ENCODE peak calls at places on chromosomes 6 and 20, in nine cellular contexts. V, T, X, B, W, U, J, M and Z are unnamed samples.
A peak's percentile ranks its signal among the peaks of the same experiment; 100 is the strongest.

GRCh38 chr6:44265003-44265842 is at the start of gene NFKBIE:
- DNase-seq in V (peak; percentile 94), T (peak; percentile 94), X (no peak), B (peak; percentile 94), W (peak; percentile 82), U (peak; percentile 96), J (peak; percentile 97), M (peak; percentile 97), Z (peak; percentile 99)

GRCh38 chr6:145241039-145241438 is 494.3 kb downstream of the EPM2A start:
- DNase-seq in V (no peak), T (peak; percentile 6), X (no peak), B (peak; percentile 88), W (peak; percentile 55), U (no peak), J (no peak), M (no peak), Z (no peak)

GRCh38 chr6:150368762-150369161 is at the start of gene IYD:
- DNase-seq in V (no peak), T (no peak), X (no peak), B (no peak), W (no peak), U (no peak), J (no peak), M (peak; percentile 19), Z (peak; percentile 65)

GRCh38 chr20:49585585-49586245 is 17.8 kb upstream of the PTGIS start:
- DNase-seq in V (no peak), T (no peak), X (no peak), B (no peak), W (no peak), U (no peak), J (no peak), M (no peak), Z (no peak)

GRCh38 chr6:166008441-166009369 is 158.9 kb downstream of the TBXT start:
- DNase-seq in V (no peak), T (no peak), X (no peak), B (peak; percentile 88), W (peak; percentile 68), U (no peak), J (no peak), M (no peak), Z (no peak)

GRCh38 chr6:35774116-35774794 is 2.1 kb upstream of the CLPSL2 start:
- DNase-seq in V (no peak), T (no peak), X (no peak), B (no peak), W (no peak), U (no peak), J (no peak), M (no peak), Z (no peak)

GRCh38 chr6:29596381-29596900 is 11.5 kb downstream of the OR2H2 start:
- DNase-seq in V (no peak), T (no peak), X (no peak), B (no peak), W (no peak), U (no peak), J (no peak), M (no peak), Z (no peak)

GRCh38 chr6:164274510-164274909 is 860.0 kb downstream of the QKI start:
- DNase-seq in V (no peak), T (no peak), X (no peak), B (no peak), W (no peak), U (no peak), J (no peak), M (no peak), Z (no peak)

DNA sequence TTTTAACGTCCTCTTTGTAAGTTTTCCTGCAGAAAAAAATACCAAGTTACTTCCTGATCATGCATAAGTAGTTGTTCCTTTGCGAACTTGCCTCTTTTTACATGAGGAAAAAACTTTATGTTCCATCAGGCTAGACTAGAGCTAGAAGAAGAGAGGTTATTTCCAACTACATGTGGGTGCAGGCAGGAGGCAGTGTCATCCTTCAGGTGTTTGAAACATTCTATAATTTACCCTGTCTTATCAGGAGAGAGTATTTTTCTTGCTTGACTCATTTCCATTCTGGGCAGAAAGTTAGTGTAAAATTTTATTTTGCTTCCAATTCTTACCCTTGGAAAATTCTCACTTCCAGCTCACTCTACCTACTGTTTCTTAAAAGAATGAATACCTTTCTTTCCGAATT is 28.5 kb upstream of the EPHA7 start:
- DNase-seq in V (no peak), T (no peak), X (no peak), B (no peak), W (no peak), U (no peak), J (no peak), M (no peak), Z (no peak)
- TF ChIP-seq CTCF in V (no peak), T (peak; percentile 10), X (no peak), B (no peak), W (no peak), U (no peak), J (no peak), M (no peak), Z (no peak)

GRCh38 chr20:6767536-6768227 is at the start of gene BMP2:
- DNase-seq in V (peak; percentile 74), T (peak; percentile 69), X (no peak), B (peak; percentile 50), W (peak; percentile 47), U (peak; percentile 68), J (no peak), M (peak; percentile 53), Z (peak; percentile 84)

GRCh38 chr20:6764619-6765018 is 2.9 kb upstream of the BMP2 start:
- DNase-seq in V (no peak), T (no peak), X (no peak), B (no peak), W (no peak), U (no peak), J (no peak), M (no peak), Z (no peak)

GRCh38 chr20:6767166-6767535 is 335 bp upstream of the BMP2 start:
- DNase-seq in V (no peak), T (no peak), X (no peak), B (no peak), W (no peak), U (no peak), J (no peak), M (no peak), Z (no peak)

GRCh38 chr20:6766433-6766832 is 1.1 kb upstream of the BMP2 start:
- DNase-seq in V (no peak), T (no peak), X (no peak), B (no peak), W (no peak), U (no peak), J (no peak), M (no peak), Z (no peak)

GRCh38 chr20:6765469-6766058 is 1.9 kb upstream of the BMP2 start:
- DNase-seq in V (no peak), T (peak; percentile 59), X (no peak), B (peak; percentile 61), W (peak; percentile 71), U (peak; percentile 42), J (peak; percentile 13), M (peak; percentile 23), Z (peak; percentile 27)
- TF ChIP-seq CTCF in V (peak; percentile 81), T (peak; percentile 52), X (peak; percentile 40), B (peak; percentile 60), W (peak; percentile 64), U (peak; percentile 50), J (peak; percentile 70), M (peak; percentile 60), Z (no peak)

GRCh38 chr20:5364136-5364821 is 47.5 kb upstream of the PROKR2 start:
- DNase-seq in V (no peak), T (peak; percentile 44), X (no peak), B (no peak), W (no peak), U (no peak), J (no peak), M (no peak), Z (no peak)

GRCh38 chr20:5364997-5365597 is 48.3 kb upstream of the PROKR2 start:
- DNase-seq in V (no peak), T (no peak), X (no peak), B (no peak), W (no peak), U (no peak), J (no peak), M (no peak), Z (no peak)

GRCh38 chr20:5357942-5358341 is 41.2 kb upstream of the PROKR2 start:
- DNase-seq in V (no peak), T (no peak), X (no peak), B (no peak), W (no peak), U (no peak), J (no peak), M (no peak), Z (no peak)

GRCh38 chr20:5362771-5363170 is 46.0 kb upstream of the PROKR2 start:
- DNase-seq in V (no peak), T (no peak), X (no peak), B (no peak), W (no peak), U (no peak), J (no peak), M (no peak), Z (no peak)

GRCh38 chr20:5361176-5361575 is 44.4 kb upstream of the PROKR2 start:
- DNase-seq in V (no peak), T (no peak), X (no peak), B (no peak), W (no peak), U (no peak), J (no peak), M (no peak), Z (no peak)
- TF ChIP-seq CTCF in V (no peak), T (no peak), X (no peak), B (no peak), W (no peak), U (no peak), J (no peak), M (no peak), Z (no peak)

GRCh38 chr6:169449221-169449620 is 195.6 kb upstream of the THBS2 start:
- DNase-seq in V (no peak), T (no peak), X (no peak), B (no peak), W (no peak), U (no peak), J (no peak), M (no peak), Z (no peak)

GRCh38 chr6:169445661-169446581 is 192.3 kb upstream of the THBS2 start:
- DNase-seq in V (no peak), T (no peak), X (no peak), B (no peak), W (no peak), U (no peak), J (no peak), M (no peak), Z (peak; percentile 70)

GRCh38 chr6:169441292-169441691 is 187.6 kb upstream of the THBS2 start:
- DNase-seq in V (no peak), T (no peak), X (no peak), B (no peak), W (no peak), U (no peak), J (no peak), M (no peak), Z (no peak)

GRCh38 chr6:169450097-169450496 is 196.5 kb upstream of the THBS2 start:
- DNase-seq in V (no peak), T (no peak), X (no peak), B (no peak), W (no peak), U (no peak), J (no peak), M (no peak), Z (no peak)

DNA sequence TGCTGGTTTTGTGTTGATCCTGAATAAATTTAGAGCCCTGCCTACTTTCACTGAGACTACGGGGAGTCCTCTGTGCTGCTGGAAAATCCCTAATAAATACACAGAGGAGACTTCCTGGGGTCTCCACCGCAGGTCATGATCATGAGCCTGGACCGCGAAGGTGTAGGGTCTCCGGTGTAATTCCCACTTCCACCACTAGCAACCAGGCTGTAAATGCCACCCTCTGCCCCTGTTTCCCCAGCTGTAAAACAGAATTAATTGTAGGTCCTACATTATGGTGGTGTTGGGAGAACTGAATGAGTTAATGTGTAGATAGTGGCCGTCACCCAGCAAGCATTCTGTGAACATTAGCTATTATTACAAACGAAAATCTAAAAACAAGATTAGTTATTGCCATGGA is 191.6 kb upstream of the THBS2 start:
- DNase-seq in V (no peak), T (no peak), X (no peak), B (no peak), W (no peak), U (no peak), J (no peak), M (no peak), Z (no peak)
- TF ChIP-seq CTCF in V (peak; percentile 60), T (no peak), X (no peak), B (no peak), W (no peak), U (no peak), J (no peak), M (no peak), Z (no peak)